ENCODE peak calls at places on chromosomes 16 and 17, in five cellular contexts. E is RCC 7860; H is NCI-H1105 treated with DMSO at 0.1 percent for 48 hours; R is fibroblast of villous mesenchyme; I is stimulated activated CD8-positive, alpha-beta memory T cell treated with anti-CD3 and anti-CD28 coated beads, Interleukin-15, amount 100 ng/mL, for 24 hours. M is an unnamed sample.

GRCh38 chr17:39719966-39720365 is 10.4 kb downstream of the MIEN1 start:
- DNase-seq in E (no peak), H (no peak), R (no peak), I (no peak), M (no peak)

GRCh38 chr17:57819867-57820266 is 30.0 kb downstream of the MRPS23 start:
- DNase-seq in R (no peak), I (no peak), E (no peak), H (no peak), M (no peak)

GRCh38 chr16:80569440-80570105 is 28.8 kb downstream of the DYNLRB2 start:
- DNase-seq in I (peak), R (peak), E (peak), H (no peak), M (peak)

GRCh38 chr16:15830832-15831451 is 25.9 kb downstream of the MYH11 start:
- DNase-seq in R (no peak), I (no peak), H (no peak), E (no peak), M (no peak)

GRCh38 chr16:87206646-87207451 is 110.3 kb downstream of the C16orf95 start:
- DNase-seq in I (no peak), E (peak), R (peak), H (no peak), M (peak)

GRCh38 chr16:23900480-23901177 is 64.8 kb downstream of the PRKCB start:
- DNase-seq in H (no peak), I (no peak), E (no peak), R (no peak), M (no peak)

GRCh38 chr16:15041260-15042011 is 14.4 kb downstream of the NTAN1 start:
- DNase-seq in I (no peak), E (no peak), H (no peak), R (peak), M (peak)

GRCh38 chr16:54073356-54073755 is 213.2 kb downstream of the IRX3 start:
- DNase-seq in I (no peak), H (no peak), R (no peak), E (no peak), M (no peak)

GRCh38 chr17:58335779-58336455 is 7.3 kb upstream of the TSPOAP1 start:
- DNase-seq in H (no peak), R (peak), I (no peak), E (no peak), M (peak)

GRCh38 chr17:4204190-4204589 is 59.6 kb downstream of the ANKFY1 start:
- DNase-seq in H (no peak), R (no peak), E (no peak), I (no peak), M (peak)

GRCh38 chr16:77793417-77793816 is 5.1 kb downstream of the VAT1L start:
- DNase-seq in H (no peak), I (no peak), R (no peak), E (no peak), M (no peak)

GRCh38 chr17:48998557-48999440 is 1.6 kb downstream of the IGF2BP1 start:
- DNase-seq in H (no peak), R (peak), E (no peak), I (no peak), M (peak)

GRCh38 chr17:53722407-53722806 is 100.3 kb upstream of the KIF2B start:
- DNase-seq in R (peak), H (no peak), E (peak), I (no peak), M (peak)